ENCODE peak calls at places on chromosomes 4 and X, in seven cellular contexts. R is cardiac muscle cell, Z is endothelial cell, H is EH, G is GM18507, N is iPS-NIHi11, U is transverse colon. M is an unnamed sample.
A peak's percentile ranks its signal among the peaks of the same experiment; 100 is the strongest.

GRCh38 chr4:1381181-1381621 is 25.0 kb downstream of the NKX1-1 start:
- DNase-seq in R (no peak), Z (no peak), H (no peak), G (no peak), N (no peak), U (no peak), M (no peak)

GRCh38 chr4:186596346-186596745 is 41.0 kb upstream of the MTNR1A start:
- DNase-seq in R (no peak), Z (no peak), H (no peak), G (no peak), N (no peak), U (no peak), M (no peak)

GRCh38 chrX:17552251-17552650 is 177.3 kb downstream of the NHS start:
- DNase-seq in R (peak; percentile 60), Z (no peak), H (peak; percentile 59), G (no peak), N (no peak), U (no peak), M (no peak)

GRCh38 chrX:6968231-6968630 is 179.3 kb upstream of the STS start:
- DNase-seq in R (no peak), Z (no peak), H (peak; percentile 80), G (no peak), N (no peak), U (no peak), M (no peak)

GRCh38 chr4:17324431-17324830 is 187.5 kb downstream of the QDPR start:
- DNase-seq in R (peak; percentile 75), Z (peak; percentile 50), H (peak; percentile 75), G (no peak), N (peak; percentile 56), U (peak; percentile 11), M (no peak)

GRCh38 chrX:112235547-112235946 is 153.0 kb upstream of the TRPC5 start:
- DNase-seq in R (no peak), Z (no peak), H (no peak), G (no peak), N (no peak), U (no peak), M (no peak)

GRCh38 chr4:158410272-158410671 is 111.4 kb upstream of the RXFP1 start:
- DNase-seq in R (peak; percentile 36), Z (no peak), H (peak; percentile 43), G (no peak), N (no peak), U (no peak), M (no peak)

GRCh38 chr4:24121395-24122175 is 231.7 kb upstream of the PPARGC1A start:
- DNase-seq in R (no peak), Z (no peak), H (no peak), G (no peak), N (no peak), U (no peak), M (no peak)

GRCh38 chrX:106906361-106906760 is 3.2 kb upstream of the RIPPLY1 start:
- DNase-seq in R (peak; percentile 23), Z (no peak), H (no peak), G (no peak), N (no peak), U (no peak), M (no peak)

GRCh38 chr4:97548943-97549583 is 594.2 kb downstream of the STPG2 start:
- DNase-seq in R (no peak), Z (no peak), H (no peak), G (no peak), N (no peak), U (no peak), M (no peak)

GRCh38 chrX:29542147-29542546 is 673.2 kb upstream of the MAGEB2 start:
- DNase-seq in R (no peak), Z (no peak), H (no peak), G (no peak), N (no peak), U (no peak), M (no peak)

GRCh38 chr4:78293841-78294301 is 236.7 kb downstream of the FRAS1 start:
- DNase-seq in R (peak; percentile 83), Z (no peak), H (peak; percentile 99), G (no peak), N (no peak), U (no peak), M (no peak)

GRCh38 chr4:82984459-82984858 is 26.2 kb downstream of the LIN54 start:
- DNase-seq in R (peak; percentile 22), Z (no peak), H (peak; percentile 69), G (no peak), N (peak; percentile 30), U (no peak), M (no peak)

GRCh38 chrX:131634900-131635299 is 91.0 kb downstream of the OR13H1 start:
- DNase-seq in R (no peak), Z (no peak), H (no peak), G (no peak), N (no peak), U (no peak), M (no peak)

GRCh38 chr4:152255437-152255836 is 280.5 kb downstream of the FBXW7 start:
- DNase-seq in R (no peak), Z (no peak), H (peak; percentile 44), G (peak; percentile 50), N (no peak), U (no peak), M (no peak)

GRCh38 chr4:149158852-149159251 is 656.8 kb downstream of the IQCM start:
- DNase-seq in R (no peak), Z (no peak), H (peak; percentile 20), G (no peak), N (no peak), U (no peak), M (no peak)

M was measured in NCI-H2227 treated with DMSO at 0.1 percent for 48 hours.